ENCODE peak calls at places on chromosomes 11 and 22, in ten cellular contexts. Q is neuronal stem cell; D is tibial nerve; C is H7; G is Caco-2; S is astrocyte of the cerebellum; O is heart right ventricle; W is spleen; E is brain microvascular endothelial cell; L is CD8-positive, alpha-beta memory T cell. F is an unnamed sample.

GRCh38 chr11:72297828-72298227 is 53.9 kb upstream of the PHOX2A start:
- DNase-seq in S (no peak), L (no peak), O (no peak), G (no peak), D (no peak), E (no peak), Q (no peak), C (no peak), W (no peak), F (no peak)

GRCh38 chr11:20474176-20474950 is 86.8 kb downstream of the PRMT3 start:
- DNase-seq in L (no peak), D (no peak), E (no peak), C (no peak), G (no peak), W (no peak), O (peak; percentile 12), Q (no peak), S (no peak), F (no peak)

GRCh38 chr11:12235549-12235944 is 125.2 kb downstream of the MICAL2 start:
- DNase-seq in L (no peak), Q (no peak), O (no peak), D (no peak), C (no peak), S (no peak), W (no peak), E (no peak), G (peak; percentile 72), F (no peak)

GRCh38 chr11:109914038-109914437 is 179.2 kb upstream of the ZC3H12C start:
- DNase-seq in S (no peak), C (no peak), O (no peak), Q (no peak), D (no peak), W (no peak), L (no peak), E (no peak), G (no peak), F (no peak)

GRCh38 chr11:119179983-119180382 is 5.3 kb upstream of the NHERF4 start:
- DNase-seq in D (no peak), O (no peak), G (no peak), L (no peak), S (no peak), Q (no peak), W (no peak), E (no peak), C (no peak), F (no peak)

GRCh38 chr11:14905104-14906033 is 13.3 kb upstream of the CYP2R1 start:
- DNase-seq in O (peak; percentile 36), G (no peak), C (peak; percentile 86), S (no peak), W (peak; percentile 93), L (peak; percentile 88), D (peak; percentile 24), Q (no peak), E (no peak), F (no peak)

GRCh38 chr22:41914611-41915034 is 251 bp downstream of the SHISA8 start:
- DNase-seq in G (no peak), L (no peak), Q (no peak), O (no peak), W (peak; percentile 75), D (no peak), E (no peak), S (no peak), C (peak; percentile 91), F (no peak)

GRCh38 chr11:71500601-71501021 is 26.5 kb upstream of the KRTAP5-7 start:
- DNase-seq in G (peak; percentile 41), Q (no peak), C (no peak), W (peak; percentile 71), E (no peak), L (no peak), O (peak; percentile 57), D (no peak), S (no peak), F (no peak)

GRCh38 chr11:31816467-31817053 is 5.4 kb upstream of the PAX6 start:
- DNase-seq in C (peak; percentile 77), E (no peak), Q (peak; percentile 21), D (no peak), W (no peak), O (no peak), S (no peak), L (no peak), G (no peak), F (no peak)

GRCh38 chr11:31818874-31819331 is 7.8 kb upstream of the PAX6 start:
- DNase-seq in O (no peak), L (no peak), E (no peak), W (peak; percentile 60), Q (peak; percentile 15), G (no peak), C (peak; percentile 80), S (no peak), D (no peak), F (no peak)

GRCh38 chr11:31819533-31820437 is 8.7 kb upstream of the PAX6 start:
- DNase-seq in O (no peak), D (no peak), W (no peak), E (no peak), S (no peak), G (no peak), Q (peak; percentile 57), L (no peak), C (peak; percentile 85), F (no peak)

GRCh38 chr11:31817054-31817620 is 6.0 kb upstream of the PAX6 start:
- DNase-seq in O (no peak), D (no peak), G (no peak), Q (peak; percentile 61), W (peak; percentile 64), C (peak; percentile 74), S (no peak), E (no peak), L (no peak), F (no peak)

DNA sequence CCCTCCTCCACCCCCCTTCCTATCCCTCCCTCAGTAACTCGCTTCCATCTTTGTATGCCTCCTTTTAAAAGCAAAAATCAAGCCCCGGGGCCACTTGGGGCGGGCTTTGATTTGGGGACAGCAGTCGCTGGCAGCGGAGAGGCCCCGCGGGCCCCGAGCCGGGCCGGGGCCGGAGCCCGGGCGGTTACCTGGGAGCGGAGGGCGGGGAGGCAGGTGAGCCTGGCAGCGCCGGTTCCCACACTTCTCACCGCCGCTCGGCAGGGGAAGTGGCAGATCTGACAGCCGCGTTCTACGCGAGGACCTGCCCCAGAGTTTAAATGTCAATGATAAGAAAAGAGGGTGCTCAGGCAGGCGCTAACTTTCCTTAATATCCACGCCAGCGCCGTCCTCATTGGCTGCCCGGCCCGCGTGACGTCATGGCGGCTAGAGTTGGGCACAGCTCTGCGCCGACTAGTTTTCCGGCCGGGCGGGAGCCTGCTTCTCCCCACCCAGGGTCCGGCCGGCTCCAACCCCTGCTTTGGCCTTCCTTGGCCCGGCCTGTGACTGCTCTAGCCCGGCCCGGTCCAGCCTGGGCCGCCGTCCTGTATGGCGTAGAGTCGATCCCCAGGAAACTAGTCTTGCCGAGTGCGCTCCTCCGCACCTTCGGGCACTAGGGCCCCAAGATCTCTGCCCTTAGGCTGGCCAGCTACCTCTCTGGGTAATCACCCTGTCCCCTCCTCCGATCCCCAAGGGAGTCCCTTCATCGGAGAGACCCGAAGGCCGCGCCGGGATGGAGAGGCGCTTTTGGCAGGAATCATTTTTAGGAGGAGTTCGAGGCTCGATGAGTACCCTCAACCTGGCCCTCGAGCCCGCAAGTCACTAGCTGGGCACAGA is 6.7 kb upstream of the PAX6 start:
- DNase-seq in D (no peak), Q (peak; percentile 38), W (peak; percentile 68), L (no peak), E (no peak), C (peak; percentile 84), O (no peak), S (no peak), G (no peak), F (no peak)
- H3K4me3 ChIP-seq in D (no peak overlapping the region), Q (peak overlapping the region; percentile 73), W (peak overlapping the region; percentile 26), L (peak overlapping the region; percentile 32), E (no peak overlapping the region), C (peak overlapping the region; percentile 40), O (peak overlapping the region; percentile 30), S (peak overlapping the region; percentile 89), G (no peak overlapping the region), F (no peak overlapping the region)

DNA sequence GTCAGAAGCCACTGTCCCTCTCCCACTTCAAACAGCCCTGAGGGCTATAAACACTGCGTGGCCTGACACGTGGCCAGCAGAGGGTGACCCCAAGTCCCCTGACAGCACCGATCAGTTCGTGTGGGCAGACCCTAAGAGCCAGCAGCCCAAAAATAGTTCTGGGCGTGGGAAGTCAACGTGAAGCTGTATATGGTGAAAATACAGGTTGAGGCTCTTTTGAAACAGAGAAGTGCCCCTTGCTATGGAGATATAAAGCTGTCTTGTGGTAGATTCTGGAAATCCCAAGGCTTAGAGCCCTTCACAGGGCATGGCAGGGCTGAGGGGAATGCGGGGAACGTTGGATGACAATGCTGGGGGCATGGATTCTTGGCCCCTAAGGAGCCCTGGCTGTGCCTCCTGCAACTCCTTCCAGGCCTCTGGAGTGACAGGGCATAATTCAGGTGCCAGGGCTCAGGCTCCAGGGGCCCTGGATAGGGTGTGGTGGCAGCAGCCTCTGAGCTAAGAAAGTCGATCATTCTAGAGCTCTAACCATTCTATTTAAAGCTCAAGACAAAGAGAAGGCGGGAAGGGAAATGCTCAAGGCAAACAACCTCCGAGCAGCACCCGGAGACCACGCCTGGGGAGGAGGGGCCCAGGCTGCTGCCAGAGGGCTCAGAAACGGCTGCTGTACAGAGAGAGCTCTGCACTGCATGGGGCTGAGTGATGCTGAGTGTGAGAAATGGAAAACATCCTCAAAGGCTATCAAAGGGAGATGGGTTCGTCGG is 60.4 kb upstream of the CD5 start:
- DNase-seq in G (no peak), D (no peak), Q (peak; percentile 35), E (peak; percentile 5), O (peak; percentile 67), S (no peak), C (peak; percentile 78), L (peak; percentile 91), W (peak; percentile 93), F (no peak)
- H3K4me3 ChIP-seq in G (no peak overlapping the region), D (no peak overlapping the region), Q (no peak overlapping the region), E (no peak overlapping the region), O (no peak overlapping the region), S (no peak overlapping the region), C (no peak overlapping the region), L (peak overlapping the region; percentile 20), W (no peak overlapping the region), F (no peak overlapping the region)

GRCh38 chr11:65617136-65617850 is 1.7 kb downstream of the PCNX3 start:
- DNase-seq in E (no peak), D (no peak), S (no peak), L (no peak), G (no peak), O (no peak), Q (no peak), C (no peak), W (peak; percentile 78), F (no peak)
- H3K4me3 ChIP-seq in E (no peak overlapping the region), D (no peak overlapping the region), S (peak overlapping the region; percentile 74), L (no peak overlapping the region), G (peak overlapping the region; percentile 85), O (no peak overlapping the region), Q (no peak overlapping the region), C (no peak overlapping the region), W (peak overlapping the region; percentile 97), F (no peak overlapping the region)

GRCh38 chr11:126450198-126450597 is 94.7 kb downstream of the ST3GAL4 start:
- DNase-seq in G (no peak), C (no peak), L (no peak), Q (no peak), D (no peak), O (no peak), E (no peak), S (no peak), W (no peak), F (no peak)

GRCh38 chr11:126452256-126452655 is 96.8 kb downstream of the ST3GAL4 start:
- DNase-seq in G (no peak), C (no peak), W (no peak), E (no peak), O (no peak), Q (no peak), S (no peak), L (no peak), D (no peak), F (no peak)

GRCh38 chr11:126452718-126453117 is 97.2 kb downstream of the ST3GAL4 start:
- DNase-seq in E (no peak), C (no peak), L (no peak), S (no peak), O (no peak), W (no peak), G (no peak), D (no peak), Q (no peak), F (no peak)

GRCh38 chr11:126451211-126451802 is 95.8 kb downstream of the ST3GAL4 start:
- DNase-seq in D (no peak), O (no peak), S (no peak), E (no peak), L (no peak), Q (no peak), W (no peak), G (no peak), C (no peak), F (no peak)

GRCh38 chr11:126450806-126451205 is 95.3 kb downstream of the ST3GAL4 start:
- DNase-seq in S (no peak), D (no peak), G (no peak), O (no peak), W (no peak), E (no peak), L (no peak), Q (no peak), C (no peak), F (no peak)
- H3K4me3 ChIP-seq in S (no peak overlapping the region), D (no peak overlapping the region), G (no peak overlapping the region), O (no peak overlapping the region), W (no peak overlapping the region), E (no peak overlapping the region), L (no peak overlapping the region), Q (peak overlapping the region; percentile 72), C (no peak overlapping the region), F (no peak overlapping the region)

F was measured in skeletal muscle cell.